ENCODE peak calls at places on chromosome 15, in ten cellular contexts. H, E, K, T, U, O, V, D, L and S are unnamed samples.

GRCh38 chr15:80289558-80290277 is 37.7 kb upstream of the CTXND1 start:
- DNase-seq in H (no peak), E (no peak), K (no peak), T (no peak), U (no peak), O (no peak), V (no peak), D (no peak), L (no peak), S (no peak)

GRCh38 chr15:32132850-32133249 is 102.5 kb downstream of the CHRNA7 start:
- DNase-seq in H (no peak), E (no peak), K (no peak), T (no peak), U (no peak), O (no peak), V (no peak), D (no peak), L (no peak), S (no peak)

GRCh38 chr15:52093539-52094502 is 18.8 kb downstream of the BCL2L10 start:
- DNase-seq in H (no peak), E (no peak), K (no peak), T (peak; percentile 97), U (no peak), O (no peak), V (peak; percentile 94), D (peak; percentile 99), L (no peak), S (no peak)

GRCh38 chr15:57060799-57061198 is 142.4 kb downstream of the TCF12 start:
- DNase-seq in H (peak; percentile 82), E (no peak), K (no peak), T (peak; percentile 82), U (no peak), O (no peak), V (peak; percentile 38), D (peak; percentile 84), L (no peak), S (no peak)

GRCh38 chr15:70096975-70097336 is 761 bp downstream of the TLE3 start:
- DNase-seq in H (no peak), E (peak; percentile 35), K (no peak), T (no peak), U (no peak), O (no peak), V (peak; percentile 28), D (no peak), L (no peak), S (no peak)

GRCh38 chr15:66588971-66589370 is 23.2 kb upstream of the LCTL start:
- DNase-seq in H (no peak), E (no peak), K (no peak), T (no peak), U (no peak), O (no peak), V (no peak), D (no peak), L (no peak), S (no peak)

GRCh38 chr15:70867911-70868467 is 14.0 kb upstream of the LARP6 start:
- DNase-seq in H (peak; percentile 56), E (no peak), K (no peak), T (peak; percentile 69), U (no peak), O (no peak), V (peak; percentile 93), D (no peak), L (no peak), S (no peak)

GRCh38 chr15:59420986-59421618 is 16.9 kb upstream of the FAM81A start:
- DNase-seq in H (no peak), E (no peak), K (no peak), T (peak; percentile 26), U (no peak), O (peak; percentile 35), V (peak; percentile 64), D (no peak), L (no peak), S (no peak)

GRCh38 chr15:26891448-26891881 is 24.6 kb downstream of the GABRA5 start:
- DNase-seq in H (peak; percentile 55), E (peak; percentile 44), K (peak; percentile 59), T (peak; percentile 53), U (peak; percentile 90), O (peak; percentile 90), V (peak; percentile 53), D (no peak), L (no peak), S (peak; percentile 20)

GRCh38 chr15:69893863-69894262 is 203.9 kb downstream of the TLE3 start:
- DNase-seq in H (peak; percentile 76), E (peak; percentile 22), K (no peak), T (peak; percentile 30), U (no peak), O (peak; percentile 47), V (peak; percentile 84), D (no peak), L (no peak), S (no peak)